ENCODE peak calls at places on chromosome 5, in nine cellular contexts. T, P, K, G, U, A, V, Y and X are unnamed samples.

GRCh38 chr5:102700126-102700851 is 54.8 kb upstream of the PAM start:
- DNase-seq in U (no peak), Y (no peak), G (no peak), P (no peak), V (no peak), K (no peak), T (no peak), A (no peak), X (no peak)

GRCh38 chr5:6948562-6948961 is 235.3 kb downstream of the TENT4A start:
- DNase-seq in Y (no peak), V (no peak), P (no peak), T (no peak), A (no peak), U (no peak), K (no peak), G (no peak), X (no peak)

GRCh38 chr5:163760498-163760897 is 255.1 kb downstream of the MAT2B start:
- DNase-seq in A (no peak), V (no peak), G (peak), Y (no peak), T (no peak), P (no peak), U (no peak), K (no peak), X (no peak)

GRCh38 chr5:156475831-156476551 is 149.0 kb downstream of the SGCD start:
- DNase-seq in A (no peak), G (no peak), U (peak), K (peak), V (no peak), Y (peak), P (no peak), T (peak), X (no peak)

GRCh38 chr5:1801061-1801953 is at the start of gene NDUFS6:
- DNase-seq in U (peak), Y (peak), A (peak), G (peak), V (peak), K (peak), T (peak), P (peak), X (peak)

GRCh38 chr5:115271295-115272060 is 8.8 kb upstream of the PGGT1B start:
- DNase-seq in Y (no peak), T (no peak), G (no peak), K (no peak), V (no peak), A (no peak), P (peak), U (no peak), X (no peak)

GRCh38 chr5:89071101-89071940 is 188.3 kb upstream of the MEF2C start:
- DNase-seq in P (peak), Y (no peak), V (no peak), K (no peak), T (no peak), U (no peak), G (no peak), A (no peak), X (no peak)

GRCh38 chr5:150163035-150163434 is 3.5 kb upstream of the CDX1 start:
- DNase-seq in T (no peak), V (no peak), K (no peak), Y (no peak), P (no peak), G (no peak), U (no peak), A (no peak), X (no peak)

GRCh38 chr5:140595538-140595937 is 30.9 kb downstream of the SLC35A4 start:
- DNase-seq in V (peak), A (no peak), T (no peak), U (no peak), P (no peak), K (no peak), G (peak), Y (no peak), X (no peak)

GRCh38 chr5:142698447-142698846 is 12.6 kb upstream of the FGF1 start:
- DNase-seq in Y (no peak), U (no peak), T (no peak), K (no peak), A (no peak), P (no peak), G (no peak), V (no peak), X (no peak)

GRCh38 chr5:160697281-160697680 is 154.7 kb downstream of the ATP10B start:
- DNase-seq in A (no peak), T (no peak), P (no peak), G (no peak), U (no peak), K (no peak), V (no peak), Y (no peak), X (no peak)

GRCh38 chr5:9052421-9052820 is 493.5 kb downstream of the SEMA5A start:
- DNase-seq in P (no peak), A (no peak), Y (no peak), T (no peak), V (no peak), K (no peak), U (no peak), G (no peak), X (no peak)

GRCh38 chr5:176626876-176627236 is 3.5 kb downstream of the SNCB start:
- DNase-seq in K (no peak), T (no peak), Y (no peak), A (no peak), G (no peak), V (no peak), P (no peak), U (no peak), X (no peak)

GRCh38 chr5:36888303-36888702 is 11.7 kb downstream of the NIPBL start:
- DNase-seq in K (no peak), U (no peak), T (no peak), P (no peak), V (no peak), Y (no peak), A (no peak), G (no peak), X (no peak)

GRCh38 chr5:142143878-142144277 is 35.3 kb downstream of the NDFIP1 start:
- DNase-seq in Y (no peak), A (no peak), T (peak), K (no peak), V (peak), G (no peak), P (peak), U (no peak), X (no peak)

GRCh38 chr5:103562453-103563157 is at the start of gene NUDT12:
- DNase-seq in T (peak), A (peak), K (peak), V (peak), P (peak), G (peak), Y (peak), U (peak), X (peak)

GRCh38 chr5:138402640-138403039 is 36.2 kb upstream of the REEP2 start:
- DNase-seq in P (peak), A (no peak), K (no peak), U (no peak), T (no peak), Y (no peak), V (no peak), G (no peak), X (no peak)

GRCh38 chr5:157252741-157253465 is 13.0 kb upstream of the CYFIP2 start:
- DNase-seq in U (no peak), T (no peak), K (no peak), P (peak), G (no peak), V (no peak), Y (no peak), A (no peak), X (no peak)

GRCh38 chr5:128193676-128194390 is 110.3 kb downstream of the SLC12A2 start:
- DNase-seq in V (no peak), A (no peak), T (no peak), K (no peak), U (no peak), P (no peak), Y (no peak), G (no peak), X (no peak)

GRCh38 chr5:150081541-150082283 is 4.6 kb downstream of the CSF1R start:
- DNase-seq in V (no peak), K (no peak), G (no peak), T (peak), U (peak), A (no peak), P (no peak), Y (peak), X (peak)

GRCh38 chr5:140882591-140882899 is 621 bp downstream of the PCDHA13 start:
- DNase-seq in P (no peak), K (peak), G (peak), V (peak), T (peak), U (no peak), Y (no peak), A (no peak), X (no peak)

GRCh38 chr5:88722546-88722945 is 160.4 kb downstream of the MEF2C start:
- DNase-seq in V (no peak), Y (no peak), G (no peak), T (peak), K (no peak), U (no peak), A (no peak), P (no peak), X (no peak)

GRCh38 chr5:56585973-56586740 is 229.2 kb upstream of the MAP3K1 start:
- DNase-seq in T (peak), A (no peak), K (no peak), Y (peak), U (peak), V (no peak), P (no peak), G (no peak), X (no peak)

GRCh38 chr5:143376911-143377838 is 26.3 kb downstream of the NR3C1 start:
- DNase-seq in T (no peak), V (peak), P (no peak), Y (no peak), G (peak), K (no peak), U (no peak), A (no peak), X (no peak)

GRCh38 chr5:32067774-32068173 is 106.3 kb downstream of the GOLPH3 start:
- DNase-seq in Y (no peak), U (no peak), T (no peak), G (no peak), A (no peak), K (no peak), P (no peak), V (no peak), X (no peak)

GRCh38 chr5:28344803-28345433 is 1306.5 kb upstream of the CDH9 start:
- DNase-seq in Y (no peak), A (no peak), K (peak), P (peak), T (peak), G (peak), V (peak), U (no peak), X (no peak)

GRCh38 chr5:132416306-132417009 is 46.9 kb downstream of the SLC22A5 start:
- DNase-seq in Y (no peak), K (no peak), P (no peak), U (no peak), V (no peak), A (no peak), T (no peak), G (no peak), X (no peak)

GRCh38 chr5:168656633-168657032 is 77.5 kb upstream of the PANK3 start:
- DNase-seq in T (no peak), P (no peak), U (no peak), K (no peak), V (peak), G (peak), Y (no peak), A (no peak), X (no peak)

GRCh38 chr5:179262126-179262920 is 82.9 kb downstream of the ADAMTS2 start:
- DNase-seq in Y (peak), P (no peak), T (no peak), A (no peak), V (no peak), G (no peak), K (no peak), U (no peak), X (peak)

GRCh38 chr5:218457-219289 is 553 bp downstream of the SDHA start:
- DNase-seq in Y (no peak), T (peak), P (peak), A (no peak), K (peak), G (peak), U (peak), V (no peak), X (peak)

GRCh38 chr5:160359816-160360215 is 10.6 kb downstream of the C1QTNF2 start:
- DNase-seq in G (no peak), Y (no peak), K (no peak), U (no peak), T (no peak), A (no peak), V (no peak), P (no peak), X (no peak)

GRCh38 chr5:66958984-66959641 is 237.5 kb downstream of the CD180 start:
- DNase-seq in P (no peak), A (peak), G (no peak), K (no peak), U (peak), V (peak), T (peak), Y (no peak), X (no peak)

GRCh38 chr5:132447196-132447595 is 43.4 kb downstream of the IRF1 start:
- DNase-seq in G (no peak), P (no peak), T (no peak), V (no peak), A (no peak), Y (peak), K (no peak), U (no peak), X (no peak)

GRCh38 chr5:141695627-141696180 is 13.7 kb upstream of the ARAP3 start:
- DNase-seq in Y (no peak), U (no peak), G (peak), A (no peak), K (peak), T (no peak), P (no peak), V (peak), X (no peak)

GRCh38 chr5:3103241-3103855 is 351.9 kb upstream of the IRX2 start:
- DNase-seq in K (no peak), V (no peak), P (no peak), A (no peak), T (peak), G (no peak), Y (no peak), U (no peak), X (no peak)

GRCh38 chr5:56638061-56638621 is 177.2 kb upstream of the MAP3K1 start:
- DNase-seq in Y (no peak), A (no peak), G (peak), T (no peak), K (no peak), U (no peak), P (no peak), V (no peak), X (no peak)

GRCh38 chr5:125198270-125198974 is 452.0 kb upstream of the ZNF608 start:
- DNase-seq in Y (no peak), T (peak), P (peak), K (peak), G (peak), A (peak), U (peak), V (peak), X (no peak)

DNA sequence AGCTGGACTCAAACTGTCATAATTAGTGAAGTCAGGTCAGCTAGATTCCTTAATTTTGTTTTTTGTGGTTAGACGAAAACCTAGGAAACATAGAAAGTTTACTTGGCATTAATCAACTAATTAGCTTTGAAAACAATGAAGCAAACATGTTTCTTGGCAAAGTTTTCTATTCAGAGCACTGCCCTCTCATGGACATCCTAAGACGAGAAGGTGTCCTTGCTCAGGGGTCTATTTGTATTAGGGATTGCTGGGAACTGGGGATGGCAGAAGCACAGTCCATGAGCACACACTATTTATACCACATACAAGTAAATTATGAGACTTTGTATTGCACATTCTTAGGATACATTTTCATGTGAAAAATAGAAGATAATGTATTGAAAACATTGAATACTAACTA is 49.7 kb downstream of the POC5 start:
- DNase-seq in T (no peak), P (no peak), A (no peak), U (no peak), K (no peak), G (no peak), V (peak), Y (no peak), X (no peak)
- TF ChIP-seq CTCF in T (peak), P (no peak), A (peak), U (no peak), K (no peak), G (no peak), V (peak), Y (no peak), X (no peak)

GRCh38 chr5:136067422-136067821 is 38.6 kb downstream of the TGFBI start:
- DNase-seq in G (no peak), U (no peak), P (no peak), K (no peak), V (no peak), T (no peak), A (no peak), Y (no peak), X (no peak)
- TF ChIP-seq CTCF in G (no peak), U (no peak), P (no peak), K (no peak), V (no peak), T (no peak), A (no peak), Y (no peak), X (no peak)

DNA sequence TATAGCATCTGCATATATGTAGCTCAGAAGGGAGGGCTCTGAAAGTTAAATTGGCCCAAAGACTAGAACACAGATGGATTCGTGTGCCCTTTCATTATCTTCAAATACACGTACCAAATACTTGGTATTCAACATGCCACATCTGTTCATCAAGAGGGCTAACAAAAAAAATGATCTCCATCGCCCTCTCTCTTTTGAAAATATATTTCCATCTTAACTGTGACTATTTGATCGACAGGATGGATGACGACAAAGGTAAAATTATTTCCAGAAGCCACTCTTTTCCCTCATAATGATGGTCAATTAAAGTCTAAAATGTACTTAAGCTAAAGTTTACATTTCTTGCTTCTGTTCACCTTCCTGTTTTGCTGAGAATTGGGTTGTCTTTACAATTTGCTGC is 77.0 kb downstream of the SEMA6A start:
- DNase-seq in T (no peak), Y (no peak), V (no peak), U (no peak), A (no peak), G (no peak), P (no peak), K (no peak), X (no peak)
- TF ChIP-seq CTCF in T (no peak), Y (no peak), V (peak), U (no peak), A (peak), G (no peak), P (no peak), K (no peak), X (no peak)

GRCh38 chr5:33772276-33772990 is 119.4 kb downstream of the ADAMTS12 start:
- DNase-seq in P (no peak), K (no peak), Y (no peak), T (no peak), G (no peak), A (no peak), U (no peak), V (no peak), X (no peak)
- TF ChIP-seq CTCF in P (no peak), K (no peak), Y (no peak), T (no peak), G (no peak), A (no peak), U (no peak), V (no peak), X (no peak)

GRCh38 chr5:60295423-60295822 is 401.9 kb upstream of the PDE4D start:
- DNase-seq in T (peak), P (peak), Y (peak), U (no peak), G (peak), V (peak), A (no peak), K (peak), X (no peak)
- TF ChIP-seq CTCF in T (peak), P (peak), Y (peak), U (no peak), G (peak), V (peak), A (peak), K (peak), X (no peak)

DNA sequence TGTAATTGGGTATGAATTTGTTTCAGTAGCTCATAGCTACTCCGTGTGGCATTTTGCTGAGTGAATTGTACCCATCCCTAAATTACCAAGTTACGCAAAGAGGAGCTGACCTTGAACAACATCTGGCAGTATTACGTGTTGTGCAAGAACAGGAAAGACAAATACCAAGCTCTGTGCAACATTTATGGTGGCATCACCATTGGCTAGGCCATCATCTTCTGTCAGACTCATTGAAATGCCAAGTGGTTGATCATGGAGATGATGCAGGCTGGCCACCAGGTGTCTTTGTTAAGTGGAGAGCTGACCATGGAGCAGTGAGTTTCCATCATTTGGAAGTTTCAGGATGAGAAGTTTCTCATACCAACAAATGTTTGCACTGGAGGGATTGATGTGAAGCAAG is 15.0 kb downstream of the ZSWIM6 start:
- DNase-seq in K (no peak), A (no peak), G (no peak), P (no peak), U (no peak), Y (no peak), T (no peak), V (peak), X (no peak)
- TF ChIP-seq CTCF in K (no peak), A (no peak), G (no peak), P (no peak), U (no peak), Y (no peak), T (no peak), V (no peak), X (no peak)

DNA sequence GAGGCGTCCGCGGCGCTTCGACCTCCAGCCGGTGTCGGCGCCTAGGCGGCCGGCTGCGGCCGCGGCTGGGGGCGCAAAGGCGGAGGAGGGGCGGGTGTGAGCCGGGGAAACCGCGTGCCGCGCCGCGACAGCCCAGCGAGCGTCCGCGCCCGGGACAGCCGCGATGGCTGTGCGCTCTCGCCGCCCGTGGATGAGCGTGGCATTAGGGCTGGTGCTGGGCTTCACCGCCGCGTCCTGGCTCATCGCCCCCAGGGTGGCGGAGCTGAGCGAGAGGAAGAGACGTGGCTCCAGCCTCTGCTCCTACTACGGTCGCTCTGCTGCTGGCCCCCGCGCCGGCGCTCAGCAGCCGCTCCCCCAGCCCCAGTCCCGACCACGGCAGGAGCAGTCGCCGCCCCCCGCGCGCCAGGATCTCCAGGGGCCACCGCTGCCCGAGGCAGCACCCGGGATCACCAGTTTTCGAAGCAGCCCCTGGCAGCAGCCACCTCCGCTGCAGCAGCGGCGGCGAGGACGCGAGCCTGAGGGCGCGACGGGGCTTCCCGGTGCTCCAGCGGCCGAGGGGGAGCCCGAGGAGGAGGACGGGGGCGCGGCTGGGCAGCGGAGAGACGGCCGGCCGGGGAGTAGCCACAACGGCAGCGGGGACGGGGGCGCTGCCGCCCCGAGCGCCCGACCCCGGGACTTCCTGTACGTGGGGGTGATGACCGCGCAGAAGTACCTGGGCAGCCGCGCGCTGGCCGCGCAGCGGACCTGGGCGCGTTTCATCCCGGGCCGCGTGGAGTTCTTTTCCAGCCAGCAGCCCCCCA is 602 bp downstream of the CHSY3 start:
- DNase-seq in V (no peak), A (no peak), G (peak), T (peak), P (no peak), U (no peak), K (peak), Y (peak), X (no peak)
- TF ChIP-seq CTCF in V (no peak), A (no peak), G (no peak), T (no peak), P (no peak), U (no peak), K (no peak), Y (peak), X (no peak)

GRCh38 chr5:111169269-111169668 is 54.9 kb upstream of the CAMK4 start:
- DNase-seq in Y (no peak), U (no peak), P (no peak), T (no peak), A (no peak), G (no peak), V (no peak), K (no peak), X (no peak)
- TF ChIP-seq CTCF in Y (no peak), U (no peak), P (no peak), T (peak), A (no peak), G (no peak), V (no peak), K (no peak), X (no peak)